ENCODE peak calls at places on chromosomes 2 and 18, in eight cellular contexts. G is IMR-90; A is naive thymus-derived CD8-positive, alpha-beta T cell; D is astrocyte of the cerebellum; J is transverse colon; H is heart left ventricle; S is mammary epithelial cell; F is effector memory CD8-positive, alpha-beta T cell. I is an unnamed sample.

GRCh38 chr2:38750793-38751042 is 443 bp downstream of the SRSF7 start:
- DNase-seq in H (peak; percentile 84), D (no peak), S (no peak), G (no peak), A (peak; percentile 76), J (peak; percentile 73), F (peak; percentile 58), I (no peak)

GRCh38 chr18:62963522-62963921 is 248.2 kb downstream of the PHLPP1 start:
- DNase-seq in D (no peak), G (peak; percentile 4), S (no peak), J (no peak), F (no peak), H (no peak), A (no peak), I (no peak)

GRCh38 chr18:25168011-25168410 is 184.0 kb downstream of the ZNF521 start:
- DNase-seq in S (no peak), A (no peak), J (no peak), H (no peak), G (no peak), D (no peak), F (no peak), I (no peak)

GRCh38 chr2:28423856-28424605 is 31.4 kb downstream of the FOSL2 start:
- DNase-seq in F (peak; percentile 52), J (peak; percentile 48), D (no peak), A (peak; percentile 22), S (no peak), H (no peak), G (peak; percentile 44), I (peak; percentile 33)

GRCh38 chr18:79645291-79645983 is 34.2 kb upstream of the CTDP1 start:
- DNase-seq in S (no peak), H (no peak), A (no peak), F (no peak), D (no peak), G (no peak), J (no peak), I (no peak)

GRCh38 chr2:86003967-86004366 is 101.7 kb downstream of the POLR1A start:
- DNase-seq in D (no peak), H (no peak), A (no peak), S (no peak), F (no peak), G (no peak), J (no peak), I (no peak)

GRCh38 chr18:71077451-71077850 is 788.6 kb downstream of the SOCS6 start:
- DNase-seq in F (no peak), G (no peak), H (no peak), S (no peak), D (no peak), J (no peak), A (no peak), I (no peak)

GRCh38 chr2:16311521-16312440 is 353.9 kb downstream of the CYRIA start:
- DNase-seq in F (no peak), A (no peak), H (no peak), J (no peak), S (no peak), D (no peak), G (no peak), I (no peak)

GRCh38 chr2:180728928-180729559 is 251.4 kb upstream of the UBE2E3 start:
- DNase-seq in D (peak; percentile 88), F (no peak), J (no peak), G (peak; percentile 94), S (peak; percentile 78), H (no peak), A (no peak), I (no peak)

GRCh38 chr2:27322301-27322765 is 564 bp downstream of the MPV17 start:
- DNase-seq in A (peak; percentile 11), J (peak; percentile 18), D (no peak), F (no peak), H (no peak), G (peak; percentile 8), S (no peak), I (no peak)

GRCh38 chr18:63138469-63139340 is 180.9 kb downstream of the BCL2 start:
- DNase-seq in H (no peak), S (no peak), A (no peak), F (no peak), D (no peak), J (peak; percentile 58), G (no peak), I (no peak)

GRCh38 chr2:135162377-135162776 is 110.3 kb downstream of the RAB3GAP1 start:
- DNase-seq in G (no peak), D (no peak), J (no peak), H (no peak), F (no peak), S (no peak), A (no peak), I (no peak)

GRCh38 chr18:79507546-79508480 is 112.1 kb downstream of the NFATC1 start:
- DNase-seq in J (peak; percentile 60), S (no peak), H (peak; percentile 90), F (no peak), G (peak; percentile 41), D (no peak), A (no peak), I (no peak)

GRCh38 chr2:37189452-37190153 is 1.1 kb upstream of the SULT6B1 start:
- DNase-seq in S (peak; percentile 91), G (peak; percentile 90), H (no peak), D (peak; percentile 84), F (no peak), A (no peak), J (no peak), I (no peak)

GRCh38 chr2:197306691-197307030 is 3.9 kb downstream of the ANKRD44 start:
- DNase-seq in J (peak; percentile 26), G (no peak), S (peak; percentile 54), D (no peak), F (peak; percentile 24), H (no peak), A (no peak), I (peak; percentile 32)

GRCh38 chr2:22683911-22684310 is 701.1 kb upstream of the KLHL29 start:
- DNase-seq in J (no peak), G (no peak), F (no peak), H (no peak), S (no peak), D (no peak), A (no peak), I (no peak)

GRCh38 chr18:11512096-11513030 is 97.0 kb upstream of the SLC35G4 start:
- DNase-seq in G (no peak), A (no peak), J (no peak), H (no peak), S (peak; percentile 51), F (no peak), D (no peak), I (no peak)

GRCh38 chr18:23341383-23341782 is 111.7 kb upstream of the RIOK3 start:
- DNase-seq in S (peak; percentile 18), J (no peak), H (no peak), G (peak; percentile 28), D (no peak), A (no peak), F (no peak), I (no peak)

GRCh38 chr2:142805244-142805643 is 72.2 kb upstream of the KYNU start:
- DNase-seq in A (no peak), S (no peak), J (no peak), F (no peak), G (no peak), H (no peak), D (no peak), I (no peak)

GRCh38 chr2:10306901-10307463 is 4.3 kb downstream of the HPCAL1 start:
- DNase-seq in H (no peak), A (peak; percentile 44), G (no peak), D (no peak), S (no peak), J (no peak), F (no peak), I (no peak)

GRCh38 chr2:182642328-182642727 is 73.7 kb upstream of the DNAJC10 start:
- DNase-seq in G (peak; percentile 59), J (peak; percentile 41), A (peak; percentile 14), S (peak; percentile 44), D (no peak), F (peak; percentile 9), H (peak; percentile 71), I (no peak)

GRCh38 chr18:5983479-5983878 is 88.2 kb upstream of the TMEM200C start:
- DNase-seq in S (no peak), A (no peak), J (no peak), H (no peak), F (no peak), D (no peak), G (no peak), I (no peak)

GRCh38 chr2:50419778-50420177 is 612.2 kb downstream of the NRXN1 start:
- DNase-seq in A (no peak), J (no peak), G (no peak), S (no peak), F (no peak), H (no peak), D (no peak), I (no peak)

GRCh38 chr2:239283288-239283945 is 117.4 kb downstream of the HDAC4 start:
- DNase-seq in G (no peak), J (no peak), A (no peak), F (no peak), H (no peak), S (no peak), D (no peak), I (no peak)

GRCh38 chr2:238202326-238203103 is 980 bp downstream of the ILKAP start:
- DNase-seq in J (no peak), F (no peak), H (no peak), A (peak; percentile 40), G (peak; percentile 18), S (peak; percentile 14), D (no peak), I (peak; percentile 8)

GRCh38 chr2:108128226-108128786 is 111.5 kb upstream of the SULT1C3 start:
- DNase-seq in D (no peak), S (no peak), A (no peak), G (no peak), F (no peak), J (no peak), H (no peak), I (no peak)